ENCODE peak calls at places on chromosome 17, in seven cellular contexts. One of them, this sample, is unnamed.

GRCh38 chr17:83183150-83183820 is 103.9 kb downstream of the METRNL start:
- DNase-seq in head of caudate nucleus: no peak
- DNase-seq in heart right ventricle: no peak
- DNase-seq in dermis microvascular lymphatic vessel endothelial cell: no peak
- DNase-seq in islet precursor cell: peak
- DNase-seq in stimulated activated CD4-positive, alpha-beta T cell treated with anti-CD3 and anti-CD28 coated beads, TNF-alpha, amount 100 ng/mL, for 48 hours: no peak
- DNase-seq in upper lobe of left lung: no peak
- DNase-seq in this sample: no peak

GRCh38 chr17:13671771-13672170 is 70.0 kb upstream of the HS3ST3A1 start:
- DNase-seq in head of caudate nucleus: no peak
- DNase-seq in heart right ventricle: no peak
- DNase-seq in stimulated activated CD4-positive, alpha-beta T cell treated with anti-CD3 and anti-CD28 coated beads, TNF-alpha, amount 100 ng/mL, for 48 hours: peak
- DNase-seq in dermis microvascular lymphatic vessel endothelial cell: no peak
- DNase-seq in upper lobe of left lung: peak
- DNase-seq in islet precursor cell: peak
- DNase-seq in this sample: peak

GRCh38 chr17:81666342-81667191 is at the start of the genes CCDC137 and OXLD1:
- DNase-seq in head of caudate nucleus: peak
- DNase-seq in upper lobe of left lung: peak
- DNase-seq in islet precursor cell: peak
- DNase-seq in dermis microvascular lymphatic vessel endothelial cell: peak
- DNase-seq in heart right ventricle: peak
- DNase-seq in stimulated activated CD4-positive, alpha-beta T cell treated with anti-CD3 and anti-CD28 coated beads, TNF-alpha, amount 100 ng/mL, for 48 hours: peak
- DNase-seq in this sample: peak

GRCh38 chr17:61904094-61904710 is 23.6 kb downstream of the INTS2 start:
- DNase-seq in islet precursor cell: no peak
- DNase-seq in head of caudate nucleus: no peak
- DNase-seq in heart right ventricle: no peak
- DNase-seq in upper lobe of left lung: no peak
- DNase-seq in stimulated activated CD4-positive, alpha-beta T cell treated with anti-CD3 and anti-CD28 coated beads, TNF-alpha, amount 100 ng/mL, for 48 hours: no peak
- DNase-seq in dermis microvascular lymphatic vessel endothelial cell: no peak
- DNase-seq in this sample: no peak

GRCh38 chr17:82294086-82294773 is 20.7 kb upstream of the CSNK1D start:
- DNase-seq in heart right ventricle: no peak
- DNase-seq in islet precursor cell: no peak
- DNase-seq in upper lobe of left lung: no peak
- DNase-seq in dermis microvascular lymphatic vessel endothelial cell: no peak
- DNase-seq in head of caudate nucleus: no peak
- DNase-seq in stimulated activated CD4-positive, alpha-beta T cell treated with anti-CD3 and anti-CD28 coated beads, TNF-alpha, amount 100 ng/mL, for 48 hours: no peak
- DNase-seq in this sample: peak

GRCh38 chr17:41549596-41550039 is 21.5 kb upstream of the KRT19 start:
- DNase-seq in stimulated activated CD4-positive, alpha-beta T cell treated with anti-CD3 and anti-CD28 coated beads, TNF-alpha, amount 100 ng/mL, for 48 hours: no peak
- DNase-seq in upper lobe of left lung: no peak
- DNase-seq in dermis microvascular lymphatic vessel endothelial cell: no peak
- DNase-seq in heart right ventricle: no peak
- DNase-seq in islet precursor cell: peak
- DNase-seq in head of caudate nucleus: no peak
- DNase-seq in this sample: no peak

GRCh38 chr17:55285340-55286301 is 20.9 kb downstream of the HLF start:
- DNase-seq in upper lobe of left lung: no peak
- DNase-seq in islet precursor cell: no peak
- DNase-seq in heart right ventricle: peak
- DNase-seq in dermis microvascular lymphatic vessel endothelial cell: no peak
- DNase-seq in stimulated activated CD4-positive, alpha-beta T cell treated with anti-CD3 and anti-CD28 coated beads, TNF-alpha, amount 100 ng/mL, for 48 hours: no peak
- DNase-seq in head of caudate nucleus: peak
- DNase-seq in this sample: peak

GRCh38 chr17:77845541-77846225 is 112.8 kb upstream of the TNRC6C start:
- DNase-seq in dermis microvascular lymphatic vessel endothelial cell: no peak
- DNase-seq in head of caudate nucleus: no peak
- DNase-seq in upper lobe of left lung: no peak
- DNase-seq in stimulated activated CD4-positive, alpha-beta T cell treated with anti-CD3 and anti-CD28 coated beads, TNF-alpha, amount 100 ng/mL, for 48 hours: no peak
- DNase-seq in islet precursor cell: no peak
- DNase-seq in heart right ventricle: no peak
- DNase-seq in this sample: no peak

GRCh38 chr17:64694207-64694606 is 32.1 kb upstream of the SMURF2 start:
- DNase-seq in dermis microvascular lymphatic vessel endothelial cell: peak
- DNase-seq in upper lobe of left lung: no peak
- DNase-seq in stimulated activated CD4-positive, alpha-beta T cell treated with anti-CD3 and anti-CD28 coated beads, TNF-alpha, amount 100 ng/mL, for 48 hours: no peak
- DNase-seq in islet precursor cell: peak
- DNase-seq in heart right ventricle: peak
- DNase-seq in head of caudate nucleus: no peak
- DNase-seq in this sample: peak

This sample was measured in bronchial epithelial cell.